ENCODE peak calls at places on chromosomes 6 and 20, in five cellular contexts. One of them, this sample, is unnamed. For H3K27me3, the result is how much of the 10 kb centered on the place peaks cover.

GRCh38 chr6:36843169-36843568 is 3.9 kb upstream of the CPNE5 start:
- DNase-seq in mammary epithelial cell: no peak
- DNase-seq in K562: no peak
- DNase-seq in lower lobe of right lung: no peak
- DNase-seq in CD4-positive, alpha-beta memory T cell: no peak
- DNase-seq in this sample: no peak

GRCh38 chr6:41976794-41977484 is 35.3 kb upstream of the CCND3 start:
- DNase-seq in mammary epithelial cell: peak
- DNase-seq in K562: no peak
- DNase-seq in lower lobe of right lung: no peak
- DNase-seq in CD4-positive, alpha-beta memory T cell: no peak
- DNase-seq in this sample: no peak

GRCh38 chr6:3741477-3741871 is 10.0 kb downstream of the PXDC1 start:
- DNase-seq in mammary epithelial cell: no peak
- DNase-seq in K562: no peak
- DNase-seq in lower lobe of right lung: no peak
- DNase-seq in CD4-positive, alpha-beta memory T cell: no peak
- DNase-seq in this sample: no peak

GRCh38 chr6:119133400-119133799 is 54.9 kb upstream of the FAM184A start:
- DNase-seq in mammary epithelial cell: no peak
- DNase-seq in K562: no peak
- DNase-seq in lower lobe of right lung: no peak
- DNase-seq in CD4-positive, alpha-beta memory T cell: no peak
- DNase-seq in this sample: no peak

GRCh38 chr6:78517399-78517798 is 350.0 kb upstream of the IRAK1BP1 start:
- DNase-seq in mammary epithelial cell: no peak
- DNase-seq in K562: no peak
- DNase-seq in lower lobe of right lung: no peak
- DNase-seq in CD4-positive, alpha-beta memory T cell: no peak
- DNase-seq in this sample: no peak

GRCh38 chr6:121879149-121879548 is 443.7 kb downstream of the GJA1 start:
- DNase-seq in mammary epithelial cell: no peak
- DNase-seq in K562: no peak
- DNase-seq in lower lobe of right lung: no peak
- DNase-seq in CD4-positive, alpha-beta memory T cell: no peak
- DNase-seq in this sample: no peak

GRCh38 chr6:34512738-34513115 is 43.4 kb downstream of the SPDEF start:
- DNase-seq in mammary epithelial cell: no peak
- DNase-seq in K562: no peak
- DNase-seq in lower lobe of right lung: peak
- DNase-seq in CD4-positive, alpha-beta memory T cell: no peak
- DNase-seq in this sample: no peak

GRCh38 chr20:58102252-58102651 is 126.2 kb downstream of the ANKRD60 start:
- DNase-seq in mammary epithelial cell: peak
- DNase-seq in K562: no peak
- DNase-seq in lower lobe of right lung: no peak
- DNase-seq in CD4-positive, alpha-beta memory T cell: no peak
- DNase-seq in this sample: no peak

GRCh38 chr6:132712366-132712765 is 1.5 kb downstream of the VNN1 start:
- DNase-seq in mammary epithelial cell: peak
- DNase-seq in K562: no peak
- DNase-seq in lower lobe of right lung: no peak
- DNase-seq in CD4-positive, alpha-beta memory T cell: no peak
- DNase-seq in this sample: no peak

GRCh38 chr6:4935486-4935885 is 68.4 kb downstream of the RPP40 start:
- DNase-seq in mammary epithelial cell: no peak
- DNase-seq in K562: no peak
- DNase-seq in lower lobe of right lung: no peak
- DNase-seq in CD4-positive, alpha-beta memory T cell: no peak
- DNase-seq in this sample: no peak

GRCh38 chr6:157556671-157557430 is 175.9 kb downstream of the ZDHHC14 start:
- DNase-seq in mammary epithelial cell: no peak
- DNase-seq in K562: no peak
- DNase-seq in lower lobe of right lung: no peak
- DNase-seq in CD4-positive, alpha-beta memory T cell: no peak
- DNase-seq in this sample: no peak

GRCh38 chr6:109295109-109295765 is 87.0 kb downstream of the CD164 start:
- DNase-seq in mammary epithelial cell: no peak
- DNase-seq in K562: no peak
- DNase-seq in lower lobe of right lung: no peak
- DNase-seq in CD4-positive, alpha-beta memory T cell: no peak
- DNase-seq in this sample: no peak

GRCh38 chr20:33675127-33675954 is 1.1 kb upstream of the NECAB3 start:
- DNase-seq in mammary epithelial cell: no peak
- DNase-seq in K562: no peak
- DNase-seq in lower lobe of right lung: no peak
- DNase-seq in CD4-positive, alpha-beta memory T cell: no peak
- DNase-seq in this sample: no peak

GRCh38 chr6:95785785-95786184 is 208.4 kb downstream of the MANEA start:
- DNase-seq in mammary epithelial cell: no peak
- DNase-seq in K562: no peak
- DNase-seq in lower lobe of right lung: no peak
- DNase-seq in CD4-positive, alpha-beta memory T cell: no peak
- DNase-seq in this sample: no peak

GRCh38 chr6:112665114-112665513 is 318.0 kb downstream of the RFPL4B start:
- DNase-seq in mammary epithelial cell: no peak
- DNase-seq in K562: no peak
- DNase-seq in lower lobe of right lung: no peak
- DNase-seq in CD4-positive, alpha-beta memory T cell: no peak
- DNase-seq in this sample: no peak

GRCh38 chr20:39775110-39775509 is 813.0 kb downstream of the DHX35 start:
- DNase-seq in mammary epithelial cell: peak
- DNase-seq in K562: no peak
- DNase-seq in lower lobe of right lung: peak
- DNase-seq in CD4-positive, alpha-beta memory T cell: no peak
- DNase-seq in this sample: no peak

GRCh38 chr6:154458565-154459475 is 51.7 kb downstream of the CNKSR3 start:
- DNase-seq in mammary epithelial cell: peak
- DNase-seq in K562: no peak
- DNase-seq in lower lobe of right lung: no peak
- DNase-seq in CD4-positive, alpha-beta memory T cell: no peak
- DNase-seq in this sample: no peak

GRCh38 chr20:4891997-4892396 is 109.3 kb downstream of the SLC23A2 start:
- DNase-seq in mammary epithelial cell: no peak
- DNase-seq in K562: no peak
- DNase-seq in lower lobe of right lung: no peak
- DNase-seq in CD4-positive, alpha-beta memory T cell: no peak
- DNase-seq in this sample: no peak

GRCh38 chr6:72246926-72247325 is 360.6 kb downstream of the RIMS1 start:
- DNase-seq in mammary epithelial cell: peak
- DNase-seq in K562: no peak
- DNase-seq in lower lobe of right lung: no peak
- DNase-seq in CD4-positive, alpha-beta memory T cell: no peak
- DNase-seq in this sample: peak

GRCh38 chr6:110125361-110125760 is 54.1 kb downstream of the WASF1 start:
- DNase-seq in mammary epithelial cell: no peak
- DNase-seq in K562: no peak
- DNase-seq in lower lobe of right lung: no peak
- DNase-seq in CD4-positive, alpha-beta memory T cell: no peak
- DNase-seq in this sample: no peak

GRCh38 chr6:132218063-132218696 is 183.1 kb downstream of the MOXD1 start:
- DNase-seq in mammary epithelial cell: no peak
- DNase-seq in K562: no peak
- DNase-seq in lower lobe of right lung: no peak
- DNase-seq in CD4-positive, alpha-beta memory T cell: no peak
- DNase-seq in this sample: peak

GRCh38 chr6:42162384-42162783 is 10.8 kb upstream of the GUCA1A start:
- DNase-seq in mammary epithelial cell: no peak
- DNase-seq in K562: no peak
- DNase-seq in lower lobe of right lung: no peak
- DNase-seq in CD4-positive, alpha-beta memory T cell: no peak
- DNase-seq in this sample: no peak

GRCh38 chr6:145151624-145152023 is 583.7 kb downstream of the EPM2A start:
- DNase-seq in mammary epithelial cell: no peak
- DNase-seq in K562: no peak
- DNase-seq in lower lobe of right lung: no peak
- DNase-seq in CD4-positive, alpha-beta memory T cell: no peak
- DNase-seq in this sample: no peak

GRCh38 chr6:160065200-160065599 is 56.4 kb upstream of the SLC22A1 start:
- DNase-seq in mammary epithelial cell: no peak
- DNase-seq in K562: no peak
- DNase-seq in lower lobe of right lung: no peak
- DNase-seq in CD4-positive, alpha-beta memory T cell: no peak
- DNase-seq in this sample: no peak

GRCh38 chr6:27755768-27756167 is 156.4 kb downstream of the OR2B2 start:
- DNase-seq in mammary epithelial cell: no peak
- DNase-seq in K562: no peak
- DNase-seq in lower lobe of right lung: no peak
- DNase-seq in CD4-positive, alpha-beta memory T cell: no peak
- DNase-seq in this sample: no peak

GRCh38 chr6:27754408-27754782 is 157.8 kb downstream of the OR2B2 start:
- DNase-seq in mammary epithelial cell: no peak
- DNase-seq in K562: no peak
- DNase-seq in lower lobe of right lung: no peak
- DNase-seq in CD4-positive, alpha-beta memory T cell: no peak
- DNase-seq in this sample: no peak

GRCh38 chr6:27753668-27754407 is 158.4 kb downstream of the OR2B2 start:
- DNase-seq in mammary epithelial cell: peak
- DNase-seq in K562: peak
- DNase-seq in lower lobe of right lung: peak
- DNase-seq in CD4-positive, alpha-beta memory T cell: peak
- DNase-seq in this sample: peak

GRCh38 chr6:27748662-27749061 is 163.5 kb downstream of the OR2B2 start:
- DNase-seq in mammary epithelial cell: no peak
- DNase-seq in K562: no peak
- DNase-seq in lower lobe of right lung: no peak
- DNase-seq in CD4-positive, alpha-beta memory T cell: no peak
- DNase-seq in this sample: no peak

GRCh38 chr6:27752038-27752885 is 159.9 kb downstream of the OR2B2 start:
- DNase-seq in mammary epithelial cell: peak
- DNase-seq in K562: peak
- DNase-seq in lower lobe of right lung: peak
- DNase-seq in CD4-positive, alpha-beta memory T cell: peak
- DNase-seq in this sample: peak
- H3K27me3 ChIP-seq in mammary epithelial cell: under half
- H3K27me3 ChIP-seq in K562: under half
- H3K27me3 ChIP-seq in lower lobe of right lung: under half
- H3K27me3 ChIP-seq in CD4-positive, alpha-beta memory T cell: under half
- H3K27me3 ChIP-seq in this sample: under half

GRCh38 chr6:28741363-28741762 is 182.4 kb downstream of the TRIM27 start:
- DNase-seq in mammary epithelial cell: no peak
- DNase-seq in K562: no peak
- DNase-seq in lower lobe of right lung: no peak
- DNase-seq in CD4-positive, alpha-beta memory T cell: no peak
- DNase-seq in this sample: no peak

GRCh38 chr6:28747631-28748157 is 176.1 kb downstream of the TRIM27 start:
- DNase-seq in mammary epithelial cell: peak
- DNase-seq in K562: peak
- DNase-seq in lower lobe of right lung: no peak
- DNase-seq in CD4-positive, alpha-beta memory T cell: no peak
- DNase-seq in this sample: peak

GRCh38 chr6:28747083-28747630 is 176.6 kb downstream of the TRIM27 start:
- DNase-seq in mammary epithelial cell: no peak
- DNase-seq in K562: no peak
- DNase-seq in lower lobe of right lung: no peak
- DNase-seq in CD4-positive, alpha-beta memory T cell: no peak
- DNase-seq in this sample: no peak

GRCh38 chr6:28742668-28743270 is 181.0 kb downstream of the TRIM27 start:
- DNase-seq in mammary epithelial cell: peak
- DNase-seq in K562: peak
- DNase-seq in lower lobe of right lung: no peak
- DNase-seq in CD4-positive, alpha-beta memory T cell: no peak
- DNase-seq in this sample: peak

DNA sequence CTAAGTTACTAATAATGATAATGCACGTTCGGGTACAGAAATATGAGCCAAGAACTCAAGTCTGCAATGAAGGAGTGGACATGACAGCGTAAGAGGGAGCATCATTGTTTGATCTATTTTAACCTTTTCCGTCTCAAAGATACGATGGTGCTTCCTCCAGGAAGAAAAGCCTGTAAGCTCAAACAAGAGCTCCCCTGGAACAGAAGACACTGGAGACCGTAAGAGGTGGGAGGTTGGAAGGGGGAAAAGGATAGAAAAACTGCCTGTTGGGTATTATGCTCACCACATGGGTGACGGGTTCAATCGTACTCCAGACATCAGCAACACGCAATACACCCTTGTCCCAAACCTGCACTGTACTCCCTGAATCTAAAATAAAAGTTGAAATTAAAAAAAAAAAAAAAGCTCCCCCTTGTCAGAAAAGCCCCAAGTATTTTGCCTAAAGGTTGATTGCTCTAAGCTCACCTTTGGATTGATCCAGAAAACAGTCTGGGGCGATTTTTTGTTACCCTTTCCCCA is 180.5 kb downstream of the TRIM27 start:
- DNase-seq in mammary epithelial cell: no peak
- DNase-seq in K562: no peak
- DNase-seq in lower lobe of right lung: no peak
- DNase-seq in CD4-positive, alpha-beta memory T cell: no peak
- DNase-seq in this sample: no peak
- H3K27me3 ChIP-seq in mammary epithelial cell: under half
- H3K27me3 ChIP-seq in K562: under half
- H3K27me3 ChIP-seq in lower lobe of right lung: half or more
- H3K27me3 ChIP-seq in CD4-positive, alpha-beta memory T cell: under half
- H3K27me3 ChIP-seq in this sample: under half

GRCh38 chr20:43318749-43319148 is 129.0 kb upstream of the PTPRT start:
- DNase-seq in mammary epithelial cell: no peak
- DNase-seq in K562: peak
- DNase-seq in lower lobe of right lung: no peak
- DNase-seq in CD4-positive, alpha-beta memory T cell: no peak
- DNase-seq in this sample: no peak
- H3K27me3 ChIP-seq in mammary epithelial cell: under half
- H3K27me3 ChIP-seq in K562: under half
- H3K27me3 ChIP-seq in lower lobe of right lung: under half
- H3K27me3 ChIP-seq in CD4-positive, alpha-beta memory T cell: under half
- H3K27me3 ChIP-seq in this sample: under half

GRCh38 chr6:45415778-45416518 is 38.2 kb upstream of the SUPT3H start:
- DNase-seq in mammary epithelial cell: no peak
- DNase-seq in K562: no peak
- DNase-seq in lower lobe of right lung: no peak
- DNase-seq in CD4-positive, alpha-beta memory T cell: no peak
- DNase-seq in this sample: no peak
- H3K27me3 ChIP-seq in mammary epithelial cell: under half
- H3K27me3 ChIP-seq in K562: under half
- H3K27me3 ChIP-seq in lower lobe of right lung: under half
- H3K27me3 ChIP-seq in CD4-positive, alpha-beta memory T cell: under half
- H3K27me3 ChIP-seq in this sample: half or more

DNA sequence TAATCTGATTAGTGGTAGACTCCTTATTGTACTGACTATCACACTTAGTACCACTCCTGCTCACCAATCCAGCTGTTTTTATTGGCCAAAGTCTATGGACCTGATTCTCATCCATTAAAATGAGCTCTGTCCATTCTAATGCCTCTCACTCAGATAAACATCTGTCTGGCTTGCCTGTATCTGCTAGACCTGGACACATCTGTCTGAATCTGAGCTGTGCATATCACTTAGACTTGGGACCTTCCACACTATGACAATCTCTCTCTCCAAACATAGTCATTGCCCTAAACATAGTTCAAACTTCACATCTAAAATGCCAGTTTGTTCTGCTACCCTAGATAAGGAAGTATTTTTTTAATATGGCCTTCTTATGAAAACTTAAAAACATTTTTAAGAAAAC is 92.6 kb downstream of the CENPW start:
- DNase-seq in mammary epithelial cell: no peak
- DNase-seq in K562: no peak
- DNase-seq in lower lobe of right lung: no peak
- DNase-seq in CD4-positive, alpha-beta memory T cell: no peak
- DNase-seq in this sample: no peak
- H3K27me3 ChIP-seq in mammary epithelial cell: under half
- H3K27me3 ChIP-seq in K562: under half
- H3K27me3 ChIP-seq in lower lobe of right lung: under half
- H3K27me3 ChIP-seq in CD4-positive, alpha-beta memory T cell: under half
- H3K27me3 ChIP-seq in this sample: under half

This sample was measured in HAP-1.